ENCODE peak calls at places on chromosomes 7 and 10, in five cellular contexts. K is NCI-H1105; N is GM23338; Y is activated effector memory CD4-positive, alpha-beta T cell treated with Interleukin-2 at 50 U/mL for 16 hours; C is activated CD8-positive, alpha-beta memory T cell treated with anti-CD3 and anti-CD28 coated beads, Interleukin-2, amount 50 U/mL, for 4 hours. M is an unnamed sample.

GRCh38 chr10:17453377-17454091 is 861 bp downstream of the ST8SIA6 start:
- DNase-seq in K (no peak), N (peak; percentile 82), Y (peak; percentile 22), C (peak; percentile 35), M (peak; percentile 81)

GRCh38 chr7:138943061-138943460 is 38.1 kb downstream of the KIAA1549 start:
- DNase-seq in K (no peak), N (no peak), Y (no peak), C (no peak), M (no peak)

GRCh38 chr10:122911889-122912484 is 1.6 kb downstream of the FAM24A start:
- DNase-seq in K (no peak), N (peak; percentile 84), Y (peak; percentile 15), C (peak; percentile 34), M (no peak)

GRCh38 chr10:1398626-1399410 is 338.5 kb downstream of the ADARB2 start:
- DNase-seq in K (no peak), N (no peak), Y (no peak), C (no peak), M (no peak)

GRCh38 chr10:14953452-14954000 is 370 bp downstream of the DCLRE1C start:
- DNase-seq in K (no peak), N (peak; percentile 59), Y (no peak), C (no peak), M (no peak)

GRCh38 chr7:13279854-13280435 is 592.5 kb downstream of the ARL4A start:
- DNase-seq in K (peak; percentile 50), N (peak; percentile 70), Y (no peak), C (no peak), M (no peak)

GRCh38 chr10:74787457-74787856 is 38.9 kb upstream of the KAT6B start:
- DNase-seq in K (no peak), N (no peak), Y (no peak), C (no peak), M (no peak)

GRCh38 chr7:28169166-28169713 is 11.4 kb downstream of the JAZF1 start:
- DNase-seq in K (no peak), N (no peak), Y (no peak), C (no peak), M (no peak)

GRCh38 chr10:97023401-97024180 is 162.2 kb downstream of the SLIT1 start:
- DNase-seq in K (no peak), N (no peak), Y (no peak), C (no peak), M (no peak)